ENCODE peak calls at places on chromosomes 4 and X, in seven cellular contexts. B, X, W, K, U, T and Q are unnamed samples.

GRCh38 chr4:106369456-106370060 is 980 bp upstream of the GIMD1 start:
- DNase-seq in B (peak; percentile 4), X (peak; percentile 12), W (peak; percentile 22), K (peak; percentile 69), U (peak; percentile 77), T (no peak), Q (peak; percentile 49)

GRCh38 chr4:88452941-88453340 is 4.0 kb upstream of the HERC5 start:
- DNase-seq in B (no peak), X (no peak), W (no peak), K (no peak), U (no peak), T (no peak), Q (no peak)

GRCh38 chrX:115093206-115093605 is 75.8 kb upstream of the IL13RA2 start:
- DNase-seq in B (no peak), X (no peak), W (no peak), K (peak; percentile 1), U (no peak), T (no peak), Q (no peak)

GRCh38 chr4:69534697-69535096 is 39.0 kb upstream of the UGT2B4 start:
- DNase-seq in B (no peak), X (no peak), W (no peak), K (no peak), U (no peak), T (no peak), Q (no peak)

GRCh38 chr4:2261110-2261852 is 628 bp downstream of the MXD4 start:
- DNase-seq in B (no peak), X (no peak), W (peak; percentile 62), K (peak; percentile 15), U (no peak), T (peak; percentile 94), Q (peak; percentile 65)

GRCh38 chr4:89834486-89835209 is 2.3 kb downstream of the SNCA start:
- DNase-seq in B (peak; percentile 15), X (no peak), W (no peak), K (no peak), U (no peak), T (no peak), Q (no peak)

GRCh38 chrX:154327026-154327820 is 31.6 kb downstream of the TKTL1 start:
- DNase-seq in B (no peak), X (no peak), W (no peak), K (peak; percentile 26), U (peak; percentile 35), T (no peak), Q (no peak)

GRCh38 chr4:137599766-137600165 is 67.5 kb upstream of the PCDH18 start:
- DNase-seq in B (no peak), X (no peak), W (no peak), K (no peak), U (no peak), T (no peak), Q (peak; percentile 4)

GRCh38 chr4:155434904-155435303 is 58.1 kb upstream of the MAP9 start:
- DNase-seq in B (no peak), X (no peak), W (no peak), K (no peak), U (no peak), T (no peak), Q (no peak)

GRCh38 chr4:122798101-122798500 is 28.5 kb upstream of the FGF2 start:
- DNase-seq in B (no peak), X (peak; percentile 79), W (peak; percentile 30), K (peak; percentile 96), U (peak; percentile 96), T (no peak), Q (peak; percentile 85)

GRCh38 chr4:138647433-138647832 is 368.1 kb upstream of the NOCT start:
- DNase-seq in B (no peak), X (no peak), W (no peak), K (no peak), U (no peak), T (no peak), Q (peak; percentile 69)

GRCh38 chr4:142080960-142081359 is 444.6 kb downstream of the IL15 start:
- DNase-seq in B (no peak), X (no peak), W (no peak), K (no peak), U (no peak), T (no peak), Q (no peak)

GRCh38 chr4:1717129-1718094 is 3.7 kb downstream of the TMEM129 start:
- DNase-seq in B (no peak), X (no peak), W (no peak), K (no peak), U (no peak), T (peak; percentile 77), Q (peak; percentile 58)